ENCODE peak calls at places on chromosomes 6 and 20, in eight cellular contexts. H is NCI-H69; E is T-helper 1 cell; M is stimulated activated CD4-positive, alpha-beta T cell treated with anti-CD3 and anti-CD28 coated beads, Interleukin-15, amount 100 ng/mL, for 24 hours; P is cardiac muscle cell; N is GM13977; W is ovary; U is spleen. X is an unnamed sample.

GRCh38 chr20:2244993-2245392 is 50.8 kb upstream of the TGM3 start:
- DNase-seq in H (peak), E (no peak), M (no peak), P (peak), N (no peak), W (no peak), U (no peak), X (no peak)

GRCh38 chr6:141498980-141499379 is 633.7 kb upstream of the GJE1 start:
- DNase-seq in H (no peak), E (no peak), M (no peak), P (no peak), N (no peak), W (no peak), U (no peak), X (no peak)

GRCh38 chr6:26342106-26342999 is 22.6 kb upstream of the BTN3A2 start:
- DNase-seq in H (peak), E (no peak), M (peak), P (no peak), N (peak), W (no peak), U (no peak), X (no peak)

GRCh38 chr20:20864346-20865096 is 152.1 kb upstream of the RALGAPA2 start:
- DNase-seq in H (peak), E (no peak), M (no peak), P (peak), N (no peak), W (no peak), U (no peak), X (no peak)

GRCh38 chr20:20205141-20205861 is 153.0 kb downstream of the CFAP61 start:
- DNase-seq in H (peak), E (no peak), M (no peak), P (no peak), N (no peak), W (no peak), U (no peak), X (no peak)

GRCh38 chr6:157063935-157064322 is 259.4 kb downstream of the TMEM242 start:
- DNase-seq in H (no peak), E (no peak), M (no peak), P (no peak), N (no peak), W (no peak), U (no peak), X (no peak)

GRCh38 chr6:52595000-52595795 is 18.3 kb upstream of the TRAM2 start:
- DNase-seq in H (peak), E (no peak), M (no peak), P (no peak), N (peak), W (peak), U (no peak), X (no peak)

GRCh38 chr20:24686156-24686555 is 216.7 kb downstream of the SYNDIG1 start:
- DNase-seq in H (peak), E (no peak), M (no peak), P (no peak), N (no peak), W (peak), U (no peak), X (no peak)

GRCh38 chr20:50712771-50713676 is 18.4 kb upstream of the PARD6B start:
- DNase-seq in H (no peak), E (no peak), M (no peak), P (no peak), N (no peak), W (no peak), U (no peak), X (no peak)

GRCh38 chr20:58188496-58188895 is 40.0 kb downstream of the ANKRD60 start:
- DNase-seq in H (no peak), E (no peak), M (no peak), P (peak), N (no peak), W (no peak), U (no peak), X (no peak)

GRCh38 chr6:31898200-31899011 is 908 bp upstream of the EHMT2 start:
- DNase-seq in H (peak), E (no peak), M (peak), P (peak), N (peak), W (no peak), U (peak), X (no peak)

GRCh38 chr6:14542670-14543366 is 425.2 kb downstream of the CD83 start:
- DNase-seq in H (peak), E (no peak), M (peak), P (no peak), N (peak), W (no peak), U (peak), X (no peak)

GRCh38 chr6:147654103-147654845 is 145.8 kb downstream of the SAMD5 start:
- DNase-seq in H (no peak), E (no peak), M (no peak), P (no peak), N (no peak), W (no peak), U (no peak), X (no peak)

GRCh38 chr20:10137533-10137932 is 81.1 kb upstream of the SNAP25 start:
- DNase-seq in H (no peak), E (no peak), M (no peak), P (no peak), N (no peak), W (no peak), U (no peak), X (no peak)

GRCh38 chr6:127051571-127052260 is 66.8 kb upstream of the RSPO3 start:
- DNase-seq in H (no peak), E (no peak), M (no peak), P (no peak), N (no peak), W (no peak), U (no peak), X (no peak)

GRCh38 chr6:11975353-11975977 is 36.6 kb upstream of the HIVEP1 start:
- DNase-seq in H (no peak), E (no peak), M (peak), P (no peak), N (peak), W (no peak), U (peak), X (no peak)

GRCh38 chr20:14992961-14993360 is 655.5 kb upstream of the FLRT3 start:
- DNase-seq in H (peak), E (no peak), M (no peak), P (no peak), N (no peak), W (no peak), U (no peak), X (no peak)

GRCh38 chr6:37784585-37784967 is 35.0 kb upstream of the ZFAND3 start:
- DNase-seq in H (peak), E (no peak), M (no peak), P (no peak), N (no peak), W (no peak), U (no peak), X (no peak)

GRCh38 chr6:168581236-168581635 is 140.3 kb downstream of the SMOC2 start:
- DNase-seq in H (no peak), E (no peak), M (no peak), P (no peak), N (no peak), W (no peak), U (no peak), X (no peak)

GRCh38 chr6:5373430-5373829 is 112.1 kb downstream of the FARS2 start:
- DNase-seq in H (no peak), E (no peak), M (no peak), P (no peak), N (no peak), W (no peak), U (no peak), X (no peak)

GRCh38 chr6:76584121-76584520 is 511.7 kb upstream of the IMPG1 start:
- DNase-seq in H (no peak), E (no peak), M (no peak), P (peak), N (no peak), W (no peak), U (no peak), X (no peak)

GRCh38 chr6:157272866-157273755 is 50.2 kb downstream of the TMEM242 start:
- DNase-seq in H (peak), E (peak), M (peak), P (no peak), N (no peak), W (no peak), U (peak), X (no peak)

GRCh38 chr20:7348253-7348652 is 580.8 kb downstream of the BMP2 start:
- DNase-seq in H (no peak), E (no peak), M (no peak), P (no peak), N (no peak), W (no peak), U (no peak), X (no peak)

GRCh38 chr6:86715676-86716075 is 221.7 kb upstream of the HTR1E start:
- DNase-seq in H (no peak), E (no peak), M (no peak), P (no peak), N (no peak), W (no peak), U (no peak), X (no peak)

GRCh38 chr6:164207024-164207423 is 792.5 kb downstream of the QKI start:
- DNase-seq in H (no peak), E (no peak), M (no peak), P (no peak), N (no peak), W (no peak), U (no peak), X (no peak)

X was measured in ureter.